ENCODE peak calls at places on chromosome 20, in five cellular contexts. One of them, this sample, is unnamed.

GRCh38 chr20:3646651-3647050 is 16.5 kb downstream of the GFRA4 start:
- DNase-seq in NCI-H1436: no peak
- DNase-seq in head of caudate nucleus: no peak
- DNase-seq in cardiac muscle cell: no peak
- DNase-seq in SJSA1: no peak
- DNase-seq in this sample: no peak

GRCh38 chr20:41048475-41049242 is 20.0 kb downstream of the TOP1 start:
- DNase-seq in cardiac muscle cell: no peak
- DNase-seq in SJSA1: no peak
- DNase-seq in head of caudate nucleus: no peak
- DNase-seq in NCI-H1436: no peak
- DNase-seq in this sample: no peak

GRCh38 chr20:11429889-11430580 is 487.7 kb upstream of the BTBD3 start:
- DNase-seq in SJSA1: no peak
- DNase-seq in NCI-H1436: no peak
- DNase-seq in head of caudate nucleus: no peak
- DNase-seq in cardiac muscle cell: peak
- DNase-seq in this sample: no peak

GRCh38 chr20:57289401-57290177 is 23.1 kb upstream of the BMP7 start:
- DNase-seq in NCI-H1436: no peak
- DNase-seq in SJSA1: no peak
- DNase-seq in head of caudate nucleus: no peak
- DNase-seq in cardiac muscle cell: no peak
- DNase-seq in this sample: no peak

GRCh38 chr20:41200446-41201202 is 63.3 kb downstream of the PLCG1 start:
- DNase-seq in cardiac muscle cell: no peak
- DNase-seq in head of caudate nucleus: no peak
- DNase-seq in NCI-H1436: no peak
- DNase-seq in SJSA1: peak
- DNase-seq in this sample: no peak

GRCh38 chr20:19815553-19815991 is 57.5 kb downstream of the RIN2 start:
- DNase-seq in SJSA1: peak
- DNase-seq in head of caudate nucleus: no peak
- DNase-seq in NCI-H1436: no peak
- DNase-seq in cardiac muscle cell: no peak
- DNase-seq in this sample: no peak

GRCh38 chr20:44714701-44715494 is at the start of gene CCN5:
- DNase-seq in NCI-H1436: no peak
- DNase-seq in cardiac muscle cell: no peak
- DNase-seq in head of caudate nucleus: peak
- DNase-seq in SJSA1: peak
- DNase-seq in this sample: no peak

GRCh38 chr20:17866234-17867001 is 102.2 kb downstream of the SNX5 start:
- DNase-seq in head of caudate nucleus: no peak
- DNase-seq in cardiac muscle cell: no peak
- DNase-seq in SJSA1: no peak
- DNase-seq in NCI-H1436: no peak
- DNase-seq in this sample: no peak

GRCh38 chr20:3177746-3178477 is 4.6 kb upstream of the LZTS3 start:
- DNase-seq in head of caudate nucleus: no peak
- DNase-seq in cardiac muscle cell: no peak
- DNase-seq in NCI-H1436: no peak
- DNase-seq in SJSA1: no peak
- DNase-seq in this sample: no peak

GRCh38 chr20:20410678-20411077 is 42.8 kb downstream of the INSM1 start:
- DNase-seq in NCI-H1436: peak
- DNase-seq in head of caudate nucleus: peak
- DNase-seq in cardiac muscle cell: peak
- DNase-seq in SJSA1: no peak
- DNase-seq in this sample: no peak

GRCh38 chr20:49103647-49104364 is 57.7 kb downstream of the CSE1L start:
- DNase-seq in head of caudate nucleus: no peak
- DNase-seq in cardiac muscle cell: no peak
- DNase-seq in SJSA1: no peak
- DNase-seq in NCI-H1436: no peak
- DNase-seq in this sample: no peak

GRCh38 chr20:47380481-47380880 is 24.0 kb upstream of the ZMYND8 start:
- DNase-seq in head of caudate nucleus: no peak
- DNase-seq in NCI-H1436: no peak
- DNase-seq in cardiac muscle cell: no peak
- DNase-seq in SJSA1: no peak
- DNase-seq in this sample: no peak

GRCh38 chr20:36847009-36847709 is 28.8 kb upstream of the TLDC2 start:
- DNase-seq in SJSA1: no peak
- DNase-seq in NCI-H1436: no peak
- DNase-seq in head of caudate nucleus: peak
- DNase-seq in cardiac muscle cell: peak
- DNase-seq in this sample: no peak

GRCh38 chr20:45765980-45766379 is 25.7 kb downstream of the WFDC3 start:
- DNase-seq in cardiac muscle cell: no peak
- DNase-seq in head of caudate nucleus: no peak
- DNase-seq in SJSA1: no peak
- DNase-seq in NCI-H1436: no peak
- DNase-seq in this sample: no peak

GRCh38 chr20:8342401-8342800 is 210.3 kb downstream of the PLCB1 start:
- DNase-seq in NCI-H1436: no peak
- DNase-seq in SJSA1: no peak
- DNase-seq in cardiac muscle cell: no peak
- DNase-seq in head of caudate nucleus: no peak
- DNase-seq in this sample: no peak

GRCh38 chr20:20820780-20821495 is 108.5 kb upstream of the RALGAPA2 start:
- DNase-seq in NCI-H1436: no peak
- DNase-seq in head of caudate nucleus: no peak
- DNase-seq in SJSA1: no peak
- DNase-seq in cardiac muscle cell: no peak
- DNase-seq in this sample: no peak

GRCh38 chr20:9354579-9354978 is 159.8 kb upstream of the LAMP5 start:
- DNase-seq in cardiac muscle cell: no peak
- DNase-seq in SJSA1: no peak
- DNase-seq in NCI-H1436: no peak
- DNase-seq in head of caudate nucleus: no peak
- DNase-seq in this sample: no peak

GRCh38 chr20:46056970-46057855 is 28.2 kb downstream of the SLC12A5 start:
- DNase-seq in head of caudate nucleus: no peak
- DNase-seq in SJSA1: peak
- DNase-seq in cardiac muscle cell: peak
- DNase-seq in NCI-H1436: no peak
- DNase-seq in this sample: no peak

GRCh38 chr20:62590301-62591121 is 51.8 kb upstream of the SLCO4A1 start:
- DNase-seq in cardiac muscle cell: no peak
- DNase-seq in head of caudate nucleus: no peak
- DNase-seq in SJSA1: no peak
- DNase-seq in NCI-H1436: no peak
- DNase-seq in this sample: no peak

GRCh38 chr20:24937579-24937978 is 11.5 kb upstream of the CST7 start:
- DNase-seq in SJSA1: peak
- DNase-seq in NCI-H1436: no peak
- DNase-seq in head of caudate nucleus: no peak
- DNase-seq in cardiac muscle cell: no peak
- DNase-seq in this sample: no peak

GRCh38 chr20:4021905-4022304 is 6.5 kb upstream of the RNF24 start:
- DNase-seq in NCI-H1436: no peak
- DNase-seq in SJSA1: no peak
- DNase-seq in head of caudate nucleus: no peak
- DNase-seq in cardiac muscle cell: no peak
- DNase-seq in this sample: no peak

GRCh38 chr20:62217913-62218773 is 1.9 kb downstream of the HRH3 start:
- DNase-seq in head of caudate nucleus: no peak
- DNase-seq in cardiac muscle cell: no peak
- DNase-seq in SJSA1: no peak
- DNase-seq in NCI-H1436: no peak
- DNase-seq in this sample: no peak

GRCh38 chr20:57738484-57738883 is 28.7 kb upstream of the PMEPA1 start:
- DNase-seq in cardiac muscle cell: no peak
- DNase-seq in SJSA1: no peak
- DNase-seq in NCI-H1436: no peak
- DNase-seq in head of caudate nucleus: no peak
- DNase-seq in this sample: no peak

GRCh38 chr20:5919634-5920544 is 30.4 kb downstream of the TRMT6 start:
- DNase-seq in NCI-H1436: no peak
- DNase-seq in head of caudate nucleus: no peak
- DNase-seq in SJSA1: no peak
- DNase-seq in cardiac muscle cell: no peak
- DNase-seq in this sample: no peak

GRCh38 chr20:48789781-48790544 is 37.8 kb downstream of the PREX1 start:
- DNase-seq in NCI-H1436: no peak
- DNase-seq in SJSA1: no peak
- DNase-seq in cardiac muscle cell: no peak
- DNase-seq in head of caudate nucleus: no peak
- DNase-seq in this sample: no peak

GRCh38 chr20:688809-689208 is 13.2 kb upstream of the SCRT2 start:
- DNase-seq in cardiac muscle cell: no peak
- DNase-seq in NCI-H1436: no peak
- DNase-seq in head of caudate nucleus: no peak
- DNase-seq in SJSA1: no peak
- DNase-seq in this sample: no peak

GRCh38 chr20:64230461-64231145 is 24.9 kb upstream of the PCMTD2 start:
- DNase-seq in cardiac muscle cell: no peak
- DNase-seq in head of caudate nucleus: no peak
- DNase-seq in NCI-H1436: no peak
- DNase-seq in SJSA1: no peak
- DNase-seq in this sample: no peak

GRCh38 chr20:50913976-50914375 is 17.3 kb downstream of the ADNP start:
- DNase-seq in cardiac muscle cell: no peak
- DNase-seq in SJSA1: no peak
- DNase-seq in NCI-H1436: no peak
- DNase-seq in head of caudate nucleus: no peak
- DNase-seq in this sample: no peak

GRCh38 chr20:45752747-45753146 is 30.6 kb downstream of the SPINT4 start:
- DNase-seq in head of caudate nucleus: no peak
- DNase-seq in SJSA1: no peak
- DNase-seq in cardiac muscle cell: no peak
- DNase-seq in NCI-H1436: no peak
- DNase-seq in this sample: no peak

GRCh38 chr20:1108437-1108920 is 9.9 kb upstream of the PSMF1 start:
- DNase-seq in head of caudate nucleus: peak
- DNase-seq in SJSA1: no peak
- DNase-seq in NCI-H1436: peak
- DNase-seq in cardiac muscle cell: peak
- DNase-seq in this sample: peak

GRCh38 chr20:44618318-44618731 is 33.2 kb downstream of the ADA start:
- DNase-seq in head of caudate nucleus: no peak
- DNase-seq in NCI-H1436: no peak
- DNase-seq in cardiac muscle cell: no peak
- DNase-seq in SJSA1: no peak
- DNase-seq in this sample: peak